ENCODE peak calls at places on chromosomes 5 and 9, in five cellular contexts. C is heart right ventricle, O is GM04504, W is SW 1271, K is erythroblast. E is an unnamed sample.

GRCh38 chr9:110170728-110171257 is 37.2 kb downstream of the C9orf152 start:
- DNase-seq in C (no peak), O (no peak), K (no peak), W (no peak), E (no peak)

GRCh38 chr5:14325369-14325768 is 182.2 kb downstream of the TRIO start:
- DNase-seq in C (no peak), O (no peak), W (no peak), K (peak), E (no peak)

GRCh38 chr5:67156976-67157583 is 39.5 kb downstream of the CD180 start:
- DNase-seq in O (no peak), W (no peak), K (peak), C (no peak), E (peak)

GRCh38 chr9:87684627-87685204 is 41.2 kb upstream of the CTSL start:
- DNase-seq in C (no peak), W (no peak), O (no peak), K (peak), E (no peak)

GRCh38 chr5:5424736-5425135 is 2.3 kb downstream of the ICE1 start:
- DNase-seq in C (no peak), W (no peak), O (no peak), K (no peak), E (no peak)

GRCh38 chr5:108818613-108819272 is 71.0 kb downstream of the FER start:
- DNase-seq in C (no peak), K (peak), W (no peak), O (peak), E (peak)

GRCh38 chr5:102911973-102912372 is 156.9 kb downstream of the PAM start:
- DNase-seq in K (no peak), W (peak), C (no peak), O (no peak), E (no peak)

GRCh38 chr5:79202076-79202475 is 33.9 kb upstream of the JMY start:
- DNase-seq in C (no peak), O (peak), K (no peak), W (no peak), E (no peak)

GRCh38 chr5:135149956-135150723 is 116.1 kb upstream of the PITX1 start:
- DNase-seq in K (no peak), C (no peak), O (no peak), W (no peak), E (no peak)

GRCh38 chr5:9932770-9933169 is 302.6 kb upstream of the TAS2R1 start:
- DNase-seq in C (no peak), W (no peak), K (no peak), O (peak), E (no peak)

GRCh38 chr5:126868961-126869451 is 92.1 kb downstream of the LMNB1 start:
- DNase-seq in K (no peak), W (no peak), C (peak), O (no peak), E (no peak)

GRCh38 chr5:110738503-110738811 is 350 bp upstream of the SLC25A46 start:
- DNase-seq in W (peak), K (no peak), C (no peak), O (no peak), E (peak)

GRCh38 chr9:136719212-136719880 is 7.0 kb downstream of the DIPK1B start:
- DNase-seq in K (no peak), W (no peak), C (peak), O (no peak), E (no peak)

GRCh38 chr9:1231998-1232919 is 182.1 kb downstream of the DMRT2 start:
- DNase-seq in C (peak), K (no peak), W (no peak), O (peak), E (no peak)

GRCh38 chr5:97840643-97841042 is 657.6 kb upstream of the RIOK2 start:
- DNase-seq in K (no peak), C (no peak), W (no peak), O (no peak), E (no peak)

GRCh38 chr5:180330810-180331646 is 22.1 kb downstream of the GFPT2 start:
- DNase-seq in O (peak), W (no peak), K (no peak), C (no peak), E (no peak)

GRCh38 chr5:92402045-92402444 is 1018.9 kb upstream of the ARRDC3 start:
- DNase-seq in K (no peak), C (no peak), O (no peak), W (no peak), E (no peak)

GRCh38 chr5:31269259-31269658 is 75.8 kb downstream of the CDH6 start:
- DNase-seq in C (no peak), K (no peak), O (no peak), W (no peak), E (no peak)

GRCh38 chr5:181224390-181225234 is 1.5 kb downstream of the TRIM41 start:
- DNase-seq in C (no peak), W (no peak), K (no peak), O (no peak), E (no peak)

GRCh38 chr5:180343846-180344327 is 9.2 kb downstream of the GFPT2 start:
- DNase-seq in O (no peak), K (no peak), W (no peak), C (no peak), E (no peak)

GRCh38 chr9:15961217-15961616 is 408.4 kb downstream of the CCDC171 start:
- DNase-seq in K (no peak), C (no peak), W (no peak), O (no peak), E (no peak)

GRCh38 chr5:155250601-155251000 is 237.0 kb downstream of the KIF4B start:
- DNase-seq in C (no peak), W (no peak), K (no peak), O (no peak), E (no peak)

GRCh38 chr5:178762960-178763359 is 32.5 kb upstream of the ZNF354A start:
- DNase-seq in O (no peak), C (no peak), W (no peak), K (no peak), E (no peak)

GRCh38 chr9:113011911-113012381 is at the start of gene ZNF883:
- DNase-seq in W (no peak), K (no peak), C (peak), O (peak), E (no peak)

GRCh38 chr9:16602494-16602893 is 268.0 kb downstream of the BNC2 start:
- DNase-seq in C (no peak), W (no peak), O (no peak), K (no peak), E (no peak)